ENCODE peak calls at places on chromosomes 2 and 18, in four cellular contexts. T, O, H and P are unnamed samples.

GRCh38 chr2:143558665-143559064 is 429.4 kb downstream of the ARHGAP15 start:
- DNase-seq in T (peak; percentile 18), O (no peak), H (no peak), P (no peak)

GRCh38 chr2:181813963-181814565 is 77.5 kb upstream of the ITPRID2 start:
- DNase-seq in T (no peak), O (no peak), H (no peak), P (no peak)

GRCh38 chr2:235064980-235065379 is 113.2 kb downstream of the SH3BP4 start:
- DNase-seq in T (no peak), O (no peak), H (no peak), P (no peak)

GRCh38 chr2:142241016-142241415 is 110.2 kb upstream of the LRP1B start:
- DNase-seq in T (no peak), O (no peak), H (no peak), P (no peak)

GRCh38 chr2:62151306-62151638 is 44.6 kb upstream of the B3GNT2 start:
- DNase-seq in T (no peak), O (no peak), H (no peak), P (no peak)

GRCh38 chr18:76679877-76680276 is 142.5 kb upstream of the ZNF236 start:
- DNase-seq in T (no peak), O (peak; percentile 32), H (no peak), P (no peak)

GRCh38 chr2:29530281-29530680 is 391.1 kb downstream of the ALK start:
- DNase-seq in T (no peak), O (no peak), H (no peak), P (no peak)

GRCh38 chr2:234026111-234026510 is 24.4 kb upstream of the SPP2 start:
- DNase-seq in T (no peak), O (no peak), H (no peak), P (no peak)

GRCh38 chr2:30684996-30685395 is 122.2 kb downstream of the CAPN13 start:
- DNase-seq in T (no peak), O (no peak), H (no peak), P (no peak)

GRCh38 chr2:237978058-237978712 is 11.4 kb downstream of the UBE2F start:
- DNase-seq in T (peak; percentile 77), O (no peak), H (no peak), P (no peak)

GRCh38 chr2:54531558-54531957 is 75.4 kb downstream of the SPTBN1 start:
- DNase-seq in T (no peak), O (no peak), H (no peak), P (no peak)

GRCh38 chr2:150182564-150183249 is 304.8 kb downstream of the RND3 start:
- DNase-seq in T (no peak), O (no peak), H (no peak), P (no peak)

GRCh38 chr18:56314396-56314795 is 324.0 kb downstream of the TXNL1 start:
- DNase-seq in T (no peak), O (no peak), H (no peak), P (no peak)

GRCh38 chr2:46436800-46437199 is 42.6 kb upstream of the TMEM247 start:
- DNase-seq in T (no peak), O (no peak), H (no peak), P (no peak)

GRCh38 chr18:50895350-50896045 is 16.6 kb downstream of the ME2 start:
- DNase-seq in T (no peak), O (peak; percentile 8), H (no peak), P (no peak)

GRCh38 chr2:235265348-235265965 is 228.4 kb upstream of the AGAP1 start:
- DNase-seq in T (no peak), O (no peak), H (no peak), P (no peak)

GRCh38 chr18:78901923-78902794 is 77.5 kb upstream of the SALL3 start:
- DNase-seq in T (no peak), O (no peak), H (no peak), P (no peak)

GRCh38 chr2:61436092-61436491 is 34.8 kb downstream of the USP34 start:
- DNase-seq in T (no peak), O (no peak), H (no peak), P (no peak)